ENCODE peak calls at places on chromosomes 16 and 17, in six cellular contexts. W, T, Z, P, Y and I are unnamed samples.

GRCh38 chr17:43826206-43826605 is 6.7 kb downstream of the MPP3 start:
- DNase-seq in W (no peak), T (no peak), Z (no peak), P (no peak), Y (no peak), I (no peak)

GRCh38 chr17:76791053-76791980 is 53.4 kb downstream of the MFSD11 start:
- DNase-seq in W (peak; percentile 62), T (peak; percentile 33), Z (no peak), P (peak; percentile 79), Y (peak; percentile 39), I (no peak)

GRCh38 chr16:63808730-63809129 is 1313.1 kb downstream of the CDH11 start:
- DNase-seq in W (no peak), T (no peak), Z (no peak), P (no peak), Y (no peak), I (no peak)

GRCh38 chr16:2398520-2398919 is 30.7 kb upstream of the CCNF start:
- DNase-seq in W (no peak), T (no peak), Z (no peak), P (no peak), Y (no peak), I (no peak)

GRCh38 chr16:14309001-14309886 is 238.1 kb downstream of the MRTFB start:
- DNase-seq in W (no peak), T (no peak), Z (no peak), P (no peak), Y (no peak), I (no peak)

GRCh38 chr17:72116692-72117469 is 3.9 kb upstream of the SOX9 start:
- DNase-seq in W (no peak), T (no peak), Z (no peak), P (no peak), Y (no peak), I (no peak)

GRCh38 chr16:67092227-67092626 is 17.5 kb upstream of the PHAF1 start:
- DNase-seq in W (no peak), T (no peak), Z (no peak), P (no peak), Y (no peak), I (no peak)

GRCh38 chr16:24993722-24994686 is 21.2 kb downstream of the ARHGAP17 start:
- DNase-seq in W (no peak), T (no peak), Z (no peak), P (peak; percentile 25), Y (peak; percentile 99), I (peak; percentile 54)

GRCh38 chr17:49637050-49637449 is 40.8 kb downstream of the SPOP start:
- DNase-seq in W (no peak), T (no peak), Z (no peak), P (no peak), Y (no peak), I (no peak)

GRCh38 chr16:76226011-76226410 is 51.2 kb upstream of the CNTNAP4 start:
- DNase-seq in W (no peak), T (no peak), Z (no peak), P (no peak), Y (no peak), I (no peak)

GRCh38 chr16:13036600-13036999 is 135.2 kb downstream of the SHISA9 start:
- DNase-seq in W (no peak), T (no peak), Z (peak; percentile 81), P (peak; percentile 37), Y (peak; percentile 43), I (no peak)

GRCh38 chr17:61411114-61411943 is 11.7 kb downstream of the TBX2 start:
- DNase-seq in W (peak; percentile 79), T (no peak), Z (peak; percentile 82), P (no peak), Y (no peak), I (no peak)

GRCh38 chr16:29987371-29988085 is 7.9 kb downstream of the HIRIP3 start:
- DNase-seq in W (no peak), T (no peak), Z (no peak), P (no peak), Y (no peak), I (no peak)

GRCh38 chr17:53668854-53669253 is 153.9 kb upstream of the KIF2B start:
- DNase-seq in W (no peak), T (no peak), Z (no peak), P (no peak), Y (no peak), I (no peak)

GRCh38 chr17:81334419-81334896 is 39.4 kb upstream of the SLC38A10 start:
- DNase-seq in W (no peak), T (no peak), Z (no peak), P (no peak), Y (no peak), I (no peak)

GRCh38 chr17:41666336-41666680 is 22.4 kb upstream of the EIF1 start:
- DNase-seq in W (peak; percentile 58), T (peak; percentile 75), Z (no peak), P (no peak), Y (no peak), I (no peak)

GRCh38 chr17:77666881-77667395 is 291.6 kb upstream of the TNRC6C start:
- DNase-seq in W (no peak), T (no peak), Z (no peak), P (no peak), Y (no peak), I (no peak)

GRCh38 chr17:50269477-50270429 is 4.5 kb upstream of the TMEM92 start:
- DNase-seq in W (peak; percentile 87), T (peak; percentile 19), Z (peak; percentile 86), P (peak; percentile 65), Y (peak; percentile 61), I (peak; percentile 60)

GRCh38 chr17:1197781-1198490 is 18.2 kb upstream of the ABR start:
- DNase-seq in W (no peak), T (peak; percentile 97), Z (no peak), P (no peak), Y (no peak), I (no peak)

GRCh38 chr17:75896360-75897075 is at the start of gene TRIM65:
- DNase-seq in W (peak; percentile 98), T (no peak), Z (peak; percentile 92), P (peak; percentile 91), Y (peak; percentile 56), I (no peak)

GRCh38 chr17:16003841-16004240 is 4.2 kb downstream of the TTC19 start:
- DNase-seq in W (no peak), T (no peak), Z (no peak), P (no peak), Y (no peak), I (no peak)

GRCh38 chr17:81961087-81961514 is at the start of gene NOTUM:
- DNase-seq in W (peak; percentile 90), T (no peak), Z (peak; percentile 70), P (peak; percentile 83), Y (peak; percentile 79), I (no peak)

GRCh38 chr17:45222273-45222993 is 748 bp downstream of the FMNL1 start:
- DNase-seq in W (peak; percentile 65), T (no peak), Z (no peak), P (peak; percentile 79), Y (no peak), I (no peak)

GRCh38 chr16:69408451-69408850 is 16.0 kb upstream of the CYB5B start:
- DNase-seq in W (no peak), T (no peak), Z (no peak), P (no peak), Y (no peak), I (peak; percentile 93)
- TF ChIP-seq SIN3A in W (no peak), T (no peak), Z (no peak), P (no peak), Y (no peak), I (no peak)

GRCh38 chr17:29948460-29949185 is 7.2 kb downstream of the EFCAB5 start:
- DNase-seq in W (no peak), T (no peak), Z (no peak), P (no peak), Y (no peak), I (no peak)
- TF ChIP-seq MAX in W (no peak), T (no peak), Z (no peak), P (no peak), Y (no peak), I (no peak)

GRCh38 chr16:85428168-85428898 is 184.8 kb upstream of the GSE1 start:
- DNase-seq in W (peak; percentile 73), T (no peak), Z (peak; percentile 84), P (peak; percentile 57), Y (no peak), I (peak; percentile 38)
- TF ChIP-seq SIN3A in W (no peak), T (no peak), Z (no peak), P (no peak), Y (no peak), I (no peak)

GRCh38 chr16:1265090-1265630 is 9.3 kb downstream of the TPSD1 start:
- DNase-seq in W (no peak), T (no peak), Z (no peak), P (no peak), Y (no peak), I (no peak)
- TF ChIP-seq MAX in W (no peak), T (no peak), Z (no peak), P (no peak), Y (no peak), I (no peak)

DNA sequence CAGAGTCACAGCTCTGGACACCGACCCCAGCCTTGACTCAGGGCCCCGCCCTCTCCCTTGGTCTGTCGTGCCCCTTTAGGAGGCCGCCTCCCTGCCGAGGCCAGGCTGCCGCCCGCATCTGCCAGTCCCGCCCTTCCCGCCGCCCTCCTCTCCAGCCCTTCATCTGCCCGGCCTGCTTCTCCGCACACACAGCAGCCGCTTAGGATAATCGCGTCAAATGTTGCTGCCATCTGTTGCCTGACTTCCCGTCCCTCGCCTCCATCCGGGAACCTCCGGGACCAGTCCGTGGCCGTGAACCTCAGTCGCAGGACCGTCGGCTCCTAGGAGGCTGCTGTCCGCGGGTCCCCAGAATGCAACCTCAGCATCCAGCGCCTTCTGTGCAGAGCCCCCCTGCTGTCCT is 11.9 kb downstream of the GSE1 start:
- DNase-seq in W (peak; percentile 80), T (no peak), Z (no peak), P (no peak), Y (no peak), I (no peak)
- TF ChIP-seq SIN3A in W (no peak), T (no peak), Z (no peak), P (no peak), Y (no peak), I (no peak)

GRCh38 chr17:73616120-73616872 is 27.9 kb downstream of the SDK2 start:
- DNase-seq in W (no peak), T (no peak), Z (no peak), P (no peak), Y (no peak), I (no peak)
- TF ChIP-seq MAX in W (no peak), T (no peak), Z (peak; percentile 59), P (no peak), Y (peak; percentile 43), I (no peak)

GRCh38 chr16:48681520-48681919 is 71.5 kb upstream of the N4BP1 start:
- DNase-seq in W (no peak), T (no peak), Z (no peak), P (no peak), Y (no peak), I (no peak)

DNA sequence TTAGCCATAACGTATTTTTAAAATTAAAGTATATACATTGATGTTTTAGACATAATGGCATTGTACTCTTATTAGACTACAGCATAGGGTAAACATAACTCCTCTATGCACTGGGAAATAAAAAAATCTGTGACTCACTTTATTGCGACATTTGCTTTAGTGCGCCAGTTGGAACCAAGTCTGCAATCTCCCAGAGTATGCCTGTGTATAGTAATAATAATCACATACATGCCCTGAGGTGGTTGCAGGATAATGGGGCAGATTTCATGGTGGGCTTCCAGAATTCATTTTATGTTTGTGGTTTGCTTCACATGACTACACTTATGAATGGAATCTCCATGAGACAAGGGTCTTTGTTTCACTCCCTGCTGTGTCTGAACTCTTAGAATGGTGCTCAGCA is 66.9 kb upstream of the N4BP1 start:
- DNase-seq in W (no peak), T (no peak), Z (no peak), P (no peak), Y (no peak), I (no peak)
- TF ChIP-seq SIN3A in W (no peak), T (no peak), Z (no peak), P (no peak), Y (no peak), I (no peak)

GRCh38 chr17:20246692-20247091 is 220.6 kb downstream of the LGALS9B start:
- DNase-seq in W (no peak), T (no peak), Z (no peak), P (no peak), Y (no peak), I (no peak)
- TF ChIP-seq MAX in W (no peak), T (no peak), Z (no peak), P (no peak), Y (no peak), I (no peak)